ENCODE peak calls at places on chromosomes 13 and 19, in seven cellular contexts. V, F, J, R, Z, P and G are unnamed samples.

GRCh38 chr19:18109731-18110671 is 12.4 kb downstream of the MAST3 start:
- DNase-seq in J (peak), V (no peak), R (no peak), Z (peak), F (no peak), P (peak), G (peak)

GRCh38 chr19:55206664-55207500 is 2.4 kb downstream of the PTPRH start:
- DNase-seq in R (peak), Z (peak), P (peak), J (peak), V (peak), F (no peak), G (peak)

GRCh38 chr19:41555752-41556151 is 20.2 kb upstream of the CEACAM21 start:
- DNase-seq in J (no peak), F (no peak), P (no peak), Z (no peak), R (no peak), V (no peak), G (no peak)

GRCh38 chr13:104597554-104598240 is 1531.5 kb upstream of the SLC10A2 start:
- DNase-seq in R (no peak), Z (no peak), J (no peak), F (no peak), V (no peak), P (no peak), G (no peak)

GRCh38 chr19:43461303-43461702 is 4.1 kb downstream of the LYPD3 start:
- DNase-seq in P (no peak), F (no peak), Z (no peak), V (no peak), R (no peak), J (no peak), G (no peak)

GRCh38 chr19:39692166-39692565 is 12.1 kb upstream of the LGALS14 start:
- DNase-seq in V (no peak), Z (no peak), P (no peak), R (no peak), F (no peak), J (no peak), G (no peak)

GRCh38 chr13:98890186-98890585 is 87.7 kb downstream of the DOCK9 start:
- DNase-seq in R (no peak), F (no peak), P (peak), V (peak), Z (no peak), J (peak), G (no peak)

GRCh38 chr13:95452376-95452775 is 100.1 kb upstream of the CLDN10 start:
- DNase-seq in R (no peak), V (no peak), Z (no peak), P (no peak), J (no peak), F (no peak), G (no peak)

GRCh38 chr13:44543424-44543823 is 32.7 kb downstream of the TSC22D1 start:
- DNase-seq in J (no peak), Z (no peak), P (no peak), R (no peak), V (no peak), F (no peak), G (no peak)

GRCh38 chr13:98438246-98439135 is 138.4 kb downstream of the STK24 start:
- DNase-seq in R (no peak), P (no peak), F (no peak), Z (no peak), J (no peak), V (no peak), G (no peak)

GRCh38 chr13:79434578-79434977 is 28.5 kb upstream of the RBM26 start:
- DNase-seq in V (peak), F (no peak), P (peak), R (no peak), J (no peak), Z (no peak), G (no peak)

GRCh38 chr13:109569938-109570711 is 216.3 kb downstream of the IRS2 start:
- DNase-seq in V (no peak), F (no peak), R (no peak), Z (no peak), J (no peak), P (no peak), G (no peak)

GRCh38 chr13:89454736-89455135 is 1783.6 kb downstream of the SLITRK5 start:
- DNase-seq in P (no peak), V (no peak), R (no peak), Z (no peak), F (no peak), J (no peak), G (no peak)

GRCh38 chr13:106061781-106062180 is 473.7 kb downstream of the EFNB2 start:
- DNase-seq in Z (no peak), R (no peak), P (no peak), F (no peak), V (no peak), J (no peak), G (no peak)

GRCh38 chr13:98370806-98371553 is 193.9 kb upstream of the RNF113B start:
- DNase-seq in P (peak), F (no peak), V (peak), R (no peak), J (no peak), Z (no peak), G (no peak)

GRCh38 chr13:26954981-26955380 is 194.4 kb upstream of the GPR12 start:
- DNase-seq in P (no peak), V (no peak), Z (no peak), F (no peak), R (no peak), J (no peak), G (no peak)

GRCh38 chr13:112330479-112331407 is 45.4 kb upstream of the SPACA7 start:
- DNase-seq in R (no peak), Z (no peak), P (no peak), J (no peak), F (no peak), V (no peak), G (no peak)

GRCh38 chr13:101916108-101916757 is 463.8 kb downstream of the ITGBL1 start:
- DNase-seq in R (peak), P (peak), F (peak), V (no peak), Z (peak), J (no peak), G (peak)

GRCh38 chr13:60435762-60436374 is 38.8 kb downstream of the TDRD3 start:
- DNase-seq in J (no peak), V (no peak), F (no peak), P (no peak), Z (no peak), R (no peak), G (no peak)

GRCh38 chr19:18725755-18726416 is 42.4 kb downstream of the CRTC1 start:
- DNase-seq in P (no peak), R (no peak), F (no peak), J (no peak), Z (peak), V (no peak), G (no peak)

GRCh38 chr19:56170261-56170660 is 5.5 kb upstream of the GALP start:
- DNase-seq in P (peak), R (no peak), F (no peak), Z (no peak), J (no peak), V (peak), G (no peak)

GRCh38 chr19:50646074-50646807 is 3.0 kb upstream of the C19orf81 start:
- DNase-seq in F (no peak), Z (no peak), V (peak), P (no peak), J (no peak), R (no peak), G (no peak)

GRCh38 chr13:78610381-78610883 is 7.1 kb upstream of the POU4F1 start:
- DNase-seq in P (no peak), F (no peak), V (peak), Z (no peak), R (no peak), J (no peak), G (no peak)

GRCh38 chr13:41006951-41007350 is 12.2 kb downstream of the ELF1 start:
- DNase-seq in J (no peak), V (no peak), R (no peak), Z (no peak), P (no peak), F (no peak), G (no peak)

GRCh38 chr13:41006296-41006695 is 12.8 kb downstream of the ELF1 start:
- DNase-seq in F (no peak), R (no peak), P (no peak), J (no peak), Z (no peak), V (no peak), G (no peak)

GRCh38 chr13:41007359-41008118 is 11.6 kb downstream of the ELF1 start:
- DNase-seq in J (no peak), Z (no peak), V (peak), R (no peak), F (no peak), P (no peak), G (no peak)

GRCh38 chr13:41005709-41006108 is 13.4 kb downstream of the ELF1 start:
- DNase-seq in R (no peak), F (no peak), V (no peak), J (no peak), P (no peak), Z (no peak), G (no peak)

DNA sequence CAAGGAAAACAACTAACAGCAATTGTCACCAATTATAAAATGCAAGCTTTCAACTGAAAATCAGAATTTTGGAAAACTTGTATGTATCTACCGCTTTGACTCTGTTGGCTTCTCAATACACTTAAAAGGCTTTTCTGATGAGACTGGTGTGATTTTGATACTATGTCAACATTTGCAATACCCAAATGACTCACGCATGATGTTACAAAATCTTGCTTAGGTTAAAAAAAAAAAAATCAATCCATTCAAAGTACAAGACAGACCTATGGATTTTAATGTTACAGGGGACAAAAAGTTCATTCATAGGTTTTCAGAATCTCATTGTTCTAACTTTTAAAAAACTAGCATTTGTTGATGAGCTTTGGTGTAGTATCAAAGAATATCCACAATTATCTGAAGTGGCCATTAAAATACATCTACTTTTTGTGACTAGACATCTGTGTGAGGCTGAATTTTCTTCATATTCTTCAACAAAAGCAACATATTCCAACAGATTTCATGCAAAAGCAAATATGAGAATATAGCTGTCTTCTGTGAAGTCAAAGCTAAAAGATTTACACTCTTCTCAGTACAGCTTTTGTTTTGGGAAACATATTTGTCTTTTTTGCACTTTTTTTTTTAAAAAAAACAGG is 10.7 kb downstream of the ELF1 start:
- DNase-seq in P (peak), Z (no peak), V (peak), F (no peak), J (no peak), R (no peak), G (no peak)
- H3K4me2 ChIP-seq in P (no peak), Z (no peak), V (no peak), F (no peak), J (no peak), R (no peak), G (no peak)

DNA sequence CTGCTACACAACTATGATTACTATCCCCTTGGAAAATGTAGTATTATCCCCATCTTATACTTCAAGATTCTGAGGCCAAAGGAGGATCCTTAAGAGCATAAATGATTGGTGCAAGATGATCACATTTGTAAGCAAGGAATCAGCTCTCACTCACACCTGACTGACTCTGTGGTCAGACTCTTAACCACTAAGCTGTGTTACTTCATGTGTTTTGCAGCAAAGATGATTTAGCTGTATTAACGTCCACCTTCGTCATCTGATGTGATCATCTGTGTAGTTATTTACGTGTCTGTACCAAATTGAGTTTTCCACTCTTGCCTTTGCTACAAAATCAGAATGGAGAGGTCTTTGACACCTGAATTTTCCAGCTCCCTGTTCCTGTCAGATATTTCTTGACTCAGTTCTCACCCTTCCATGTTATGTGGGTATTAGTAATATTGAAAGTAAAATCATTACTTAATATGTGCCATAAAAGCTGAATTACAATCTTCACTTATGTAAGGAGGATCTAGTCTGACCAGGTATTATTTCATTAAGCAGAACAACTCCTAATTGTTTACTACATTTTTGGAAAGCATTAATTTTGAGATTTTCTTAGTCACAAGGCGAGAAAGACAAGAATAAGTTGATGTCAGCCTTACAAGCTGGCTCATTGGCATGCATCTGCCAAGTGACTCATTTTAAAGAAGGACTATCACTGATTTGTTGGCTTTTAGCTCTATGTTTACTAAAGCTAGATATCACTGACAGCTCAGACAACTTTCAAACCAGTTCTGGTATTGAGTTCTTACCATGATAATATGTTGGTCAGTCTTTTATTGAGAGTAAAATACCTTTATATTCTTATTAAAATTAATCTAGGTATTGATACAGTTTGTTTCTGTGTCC is 1279.8 kb upstream of the PCDH9 start:
- DNase-seq in P (no peak), Z (no peak), J (no peak), V (no peak), R (no peak), F (no peak), G (no peak)
- H4K8ac ChIP-seq in P (no peak), Z (no peak), J (no peak), V (no peak), R (no peak), F (no peak), G (no peak)

GRCh38 chr13:110722971-110723370 is 9.5 kb downstream of the ING1 start:
- DNase-seq in P (no peak), Z (no peak), F (no peak), J (no peak), R (no peak), V (no peak), G (no peak)

GRCh38 chr13:110716235-110716505 is 2.7 kb downstream of the ING1 start:
- DNase-seq in P (peak), Z (no peak), J (peak), R (no peak), F (no peak), V (no peak), G (peak)

GRCh38 chr13:110714798-110715394 is 1.4 kb downstream of the ING1 start:
- DNase-seq in F (no peak), R (peak), J (peak), P (no peak), Z (peak), V (peak), G (peak)

GRCh38 chr13:110715395-110716234 is 2.1 kb downstream of the ING1 start:
- DNase-seq in V (peak), Z (peak), P (peak), F (peak), R (peak), J (peak), G (peak)

DNA sequence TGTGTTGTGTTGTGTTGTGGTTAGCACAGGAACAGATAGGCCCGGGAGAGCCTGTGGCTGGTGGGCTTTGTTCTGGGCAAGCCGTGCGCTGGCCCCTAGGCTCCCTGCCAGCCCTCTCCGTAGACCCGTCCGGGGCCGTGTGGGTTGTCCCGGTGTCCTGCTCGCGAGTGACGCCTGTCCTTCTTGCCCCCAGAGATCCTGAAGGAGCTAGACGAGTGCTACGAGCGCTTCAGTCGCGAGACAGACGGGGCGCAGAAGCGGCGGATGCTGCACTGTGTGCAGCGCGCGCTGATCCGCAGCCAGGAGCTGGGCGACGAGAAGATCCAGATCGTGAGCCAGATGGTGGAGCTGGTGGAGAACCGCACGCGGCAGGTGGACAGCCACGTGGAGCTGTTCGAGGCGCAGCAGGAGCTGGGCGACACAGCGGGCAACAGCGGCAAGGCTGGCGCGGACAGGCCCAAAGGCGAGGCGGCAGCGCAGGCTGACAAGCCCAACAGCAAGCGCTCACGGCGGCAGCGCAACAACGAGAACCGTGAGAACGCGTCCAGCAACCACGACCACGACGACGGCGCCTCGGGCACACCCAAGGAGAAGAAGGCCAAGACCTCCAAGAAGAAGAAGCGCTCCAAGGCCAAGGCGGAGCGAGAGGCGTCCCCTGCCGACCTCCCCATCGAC is 5.7 kb downstream of the ING1 start:
- DNase-seq in P (no peak), J (no peak), V (no peak), R (no peak), F (no peak), Z (no peak), G (no peak)
- H2BK5ac ChIP-seq in P (no peak), J (no peak), V (no peak), R (no peak), F (peak), Z (no peak), G (no peak)

GRCh38 chr19:13122275-13122878 is 4.3 kb downstream of the NACC1 start:
- DNase-seq in Z (no peak), F (no peak), P (no peak), J (no peak), R (no peak), V (no peak), G (no peak)

GRCh38 chr19:13118424-13119193 is 545 bp downstream of the NACC1 start:
- DNase-seq in J (no peak), R (peak), P (peak), Z (peak), V (peak), F (peak), G (peak)

GRCh38 chr19:13121551-13122274 is 3.6 kb downstream of the NACC1 start:
- DNase-seq in R (no peak), V (no peak), Z (no peak), F (no peak), J (no peak), P (no peak), G (no peak)

GRCh38 chr19:13119654-13120053 is 1.6 kb downstream of the NACC1 start:
- DNase-seq in R (no peak), Z (peak), V (no peak), F (no peak), J (no peak), P (no peak), G (no peak)

DNA sequence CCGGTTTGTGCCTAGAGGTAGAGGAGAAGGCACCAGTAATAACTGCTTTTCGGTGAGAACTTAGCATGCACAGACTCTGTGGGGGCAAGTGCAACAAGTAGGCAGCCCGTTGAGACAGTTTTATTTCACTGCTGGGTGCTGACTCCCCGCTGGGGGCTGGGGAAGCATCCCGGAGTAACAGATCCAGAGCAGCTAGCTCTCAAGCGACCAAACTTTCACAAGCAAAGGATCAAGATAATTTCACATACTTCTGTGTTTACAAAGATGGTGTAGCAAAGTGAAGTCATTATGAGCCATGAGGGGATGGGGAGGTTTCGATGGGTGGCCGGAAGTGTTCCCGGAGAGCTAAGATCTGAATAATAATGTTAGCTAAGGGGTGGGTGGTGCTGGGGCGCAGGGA is 2.8 kb downstream of the NACC1 start:
- DNase-seq in V (peak), F (no peak), R (no peak), P (peak), Z (no peak), J (no peak), G (no peak)
- H3K4me2 ChIP-seq in V (peak), F (peak), R (no peak), P (peak), Z (no peak), J (no peak), G (peak)

GRCh38 chr13:75330770-75331169 is 151.2 kb downstream of the TBC1D4 start:
- DNase-seq in R (no peak), J (no peak), F (no peak), Z (no peak), P (no peak), V (no peak), G (no peak)

GRCh38 chr13:75326173-75327131 is 155.5 kb downstream of the TBC1D4 start:
- DNase-seq in Z (no peak), V (peak), F (no peak), R (no peak), P (peak), J (no peak), G (peak)

GRCh38 chr13:75329723-75330122 is 152.2 kb downstream of the TBC1D4 start:
- DNase-seq in Z (no peak), R (no peak), J (peak), P (no peak), F (no peak), V (no peak), G (no peak)

GRCh38 chr13:75327132-75327505 is 154.8 kb downstream of the TBC1D4 start:
- DNase-seq in F (no peak), V (no peak), R (no peak), J (no peak), P (no peak), Z (no peak), G (no peak)

GRCh38 chr13:75329097-75329496 is 152.9 kb downstream of the TBC1D4 start:
- DNase-seq in Z (no peak), F (no peak), J (peak), V (no peak), P (no peak), R (no peak), G (no peak)
- H4K8ac ChIP-seq in Z (no peak), F (no peak), J (no peak), V (no peak), P (no peak), R (no peak), G (no peak)

DNA sequence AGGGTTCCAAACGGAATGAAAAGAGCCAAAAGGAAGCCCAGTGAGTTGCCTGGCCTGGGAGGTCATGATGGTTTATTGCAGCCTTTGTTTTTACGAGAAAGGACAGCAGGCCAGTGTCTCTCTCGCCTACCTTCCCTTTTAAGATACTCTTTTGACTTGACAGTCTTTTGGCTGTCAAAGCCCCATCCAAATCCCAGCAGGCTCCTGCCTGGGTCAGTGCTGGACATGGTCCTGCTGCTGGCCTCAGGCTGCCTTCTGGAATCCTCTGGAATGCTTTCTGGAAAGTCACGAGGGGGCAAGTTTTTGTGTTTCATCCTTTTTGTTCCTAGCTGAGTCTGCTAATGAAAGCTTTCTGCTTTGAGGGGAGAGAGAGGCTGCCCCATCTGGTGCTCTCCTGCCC is 444.8 kb downstream of the OLFM4 start:
- DNase-seq in Z (no peak), V (no peak), F (no peak), J (no peak), R (no peak), P (no peak), G (no peak)
- H2BK5ac ChIP-seq in Z (no peak), V (no peak), F (no peak), J (no peak), R (no peak), P (no peak), G (no peak)